ENCODE peak calls at places on chromosomes 4 and X, in five cellular contexts. R is cardiac fibroblast, J is NCI-H1694 treated with DMSO at 0.1 percent for 48 hours, G is psoas muscle, W is NCI-H2107. C is an unnamed sample.
A peak's percentile ranks its signal among the peaks of the same experiment; 100 is the strongest.

GRCh38 chr4:1982124-1983052 is 26.4 kb downstream of the NELFA start:
- DNase-seq in R (no peak), J (no peak), G (no peak), W (no peak), C (no peak)

GRCh38 chr4:29309050-29309449 is 1411.1 kb upstream of the PCDH7 start:
- DNase-seq in R (peak; percentile 24), J (no peak), G (no peak), W (no peak), C (no peak)

GRCh38 chr4:89216866-89217265 is 90.7 kb downstream of the GPRIN3 start:
- DNase-seq in R (no peak), J (no peak), G (no peak), W (no peak), C (no peak)

GRCh38 chr4:188387134-188387791 is 248.0 kb downstream of the TRIML1 start:
- DNase-seq in R (peak; percentile 28), J (no peak), G (no peak), W (no peak), C (peak; percentile 17)

GRCh38 chr4:114694770-114695169 is 96.2 kb downstream of the UGT8 start:
- DNase-seq in R (peak; percentile 41), J (peak; percentile 30), G (no peak), W (no peak), C (peak; percentile 0)

GRCh38 chrX:9489234-9489633 is 24.4 kb downstream of the TBL1X start:
- DNase-seq in R (no peak), J (no peak), G (no peak), W (no peak), C (no peak)

GRCh38 chrX:3968749-3969148 is 255.3 kb upstream of the PRKX start:
- DNase-seq in R (no peak), J (no peak), G (no peak), W (no peak), C (no peak)

GRCh38 chrX:35890699-35891098 is 28.8 kb upstream of the CFAP47 start:
- DNase-seq in R (peak; percentile 25), J (peak; percentile 45), G (no peak), W (peak; percentile 44), C (peak; percentile 60)

GRCh38 chrX:153312041-153312440 is 9.5 kb downstream of the PNMA6F start:
- DNase-seq in R (no peak), J (no peak), G (no peak), W (no peak), C (no peak)

GRCh38 chr4:82787342-82787741 is 11.3 kb downstream of the SCD5 start:
- DNase-seq in R (peak; percentile 19), J (no peak), G (no peak), W (no peak), C (peak; percentile 10)

GRCh38 chrX:44937606-44938005 is 64.6 kb downstream of the KDM6A start:
- DNase-seq in R (no peak), J (no peak), G (no peak), W (no peak), C (no peak)

GRCh38 chr4:133802741-133803140 is 398.8 kb downstream of the PABPC4L start:
- DNase-seq in R (peak; percentile 40), J (no peak), G (no peak), W (no peak), C (no peak)

GRCh38 chrX:39883664-39884063 is 214.1 kb downstream of the BCOR start:
- DNase-seq in R (no peak), J (no peak), G (no peak), W (no peak), C (no peak)

GRCh38 chr4:172630289-172630688 is 538.3 kb upstream of the GALNT7 start:
- DNase-seq in R (no peak), J (no peak), G (no peak), W (no peak), C (no peak)

GRCh38 chr4:21801661-21802355 is 146.8 kb downstream of the KCNIP4 start:
- DNase-seq in R (peak; percentile 46), J (no peak), G (no peak), W (no peak), C (no peak)

GRCh38 chrX:155632424-155633100 is 19.8 kb upstream of the TMLHE start:
- DNase-seq in R (no peak), J (no peak), G (no peak), W (no peak), C (peak; percentile 30)

C was measured in Daoy.